ENCODE peak calls at places on chromosomes 16 and 17, in eight cellular contexts. One of them, this sample, is unnamed.

GRCh38 chr16:73066927-73067670 is 19.2 kb upstream of the ZFHX3 start:
- DNase-seq in BJ: no peak
- DNase-seq in HepG2: no peak
- DNase-seq in heart right ventricle: no peak
- DNase-seq in tibial nerve: no peak
- DNase-seq in neural crest cell: no peak
- DNase-seq in CD8-positive, alpha-beta T cell: no peak
- DNase-seq in Caco-2: no peak
- DNase-seq in this sample: no peak

GRCh38 chr16:62638964-62639861 is 603.0 kb upstream of the CDH8 start:
- DNase-seq in BJ: no peak
- DNase-seq in HepG2: no peak
- DNase-seq in heart right ventricle: no peak
- DNase-seq in tibial nerve: no peak
- DNase-seq in neural crest cell: no peak
- DNase-seq in CD8-positive, alpha-beta T cell: no peak
- DNase-seq in Caco-2: no peak
- DNase-seq in this sample: no peak

GRCh38 chr17:13385481-13385907 is 216.2 kb downstream of the HS3ST3A1 start:
- DNase-seq in BJ: no peak
- DNase-seq in HepG2: no peak
- DNase-seq in heart right ventricle: no peak
- DNase-seq in tibial nerve: peak; percentile 14
- DNase-seq in neural crest cell: no peak
- DNase-seq in CD8-positive, alpha-beta T cell: no peak
- DNase-seq in Caco-2: no peak
- DNase-seq in this sample: no peak

GRCh38 chr16:77066896-77067496 is 124.0 kb upstream of the MON1B start:
- DNase-seq in BJ: no peak
- DNase-seq in HepG2: no peak
- DNase-seq in heart right ventricle: peak; percentile 5
- DNase-seq in tibial nerve: no peak
- DNase-seq in neural crest cell: no peak
- DNase-seq in CD8-positive, alpha-beta T cell: no peak
- DNase-seq in Caco-2: no peak
- DNase-seq in this sample: no peak

GRCh38 chr16:75660726-75661302 is 13.2 kb downstream of the TERF2IP start:
- DNase-seq in BJ: no peak
- DNase-seq in HepG2: no peak
- DNase-seq in heart right ventricle: no peak
- DNase-seq in tibial nerve: no peak
- DNase-seq in neural crest cell: no peak
- DNase-seq in CD8-positive, alpha-beta T cell: no peak
- DNase-seq in Caco-2: no peak
- DNase-seq in this sample: no peak

GRCh38 chr17:28878981-28879380 is 18.6 kb downstream of the FLOT2 start:
- DNase-seq in BJ: no peak
- DNase-seq in HepG2: peak; percentile 57
- DNase-seq in heart right ventricle: no peak
- DNase-seq in tibial nerve: no peak
- DNase-seq in neural crest cell: no peak
- DNase-seq in CD8-positive, alpha-beta T cell: no peak
- DNase-seq in Caco-2: peak; percentile 82
- DNase-seq in this sample: no peak

GRCh38 chr17:33972756-33973155 is 282.3 kb upstream of the CCL2 start:
- DNase-seq in BJ: no peak
- DNase-seq in HepG2: no peak
- DNase-seq in heart right ventricle: no peak
- DNase-seq in tibial nerve: no peak
- DNase-seq in neural crest cell: no peak
- DNase-seq in CD8-positive, alpha-beta T cell: no peak
- DNase-seq in Caco-2: no peak
- DNase-seq in this sample: no peak

GRCh38 chr16:85019659-85020245 is 7.8 kb upstream of the KIAA0513 start:
- DNase-seq in BJ: no peak
- DNase-seq in HepG2: no peak
- DNase-seq in heart right ventricle: no peak
- DNase-seq in tibial nerve: no peak
- DNase-seq in neural crest cell: no peak
- DNase-seq in CD8-positive, alpha-beta T cell: no peak
- DNase-seq in Caco-2: no peak
- DNase-seq in this sample: no peak

GRCh38 chr17:30363715-30364202 is 15.0 kb upstream of the CPD start:
- DNase-seq in BJ: peak; percentile 78
- DNase-seq in HepG2: no peak
- DNase-seq in heart right ventricle: no peak
- DNase-seq in tibial nerve: no peak
- DNase-seq in neural crest cell: no peak
- DNase-seq in CD8-positive, alpha-beta T cell: peak; percentile 43
- DNase-seq in Caco-2: no peak
- DNase-seq in this sample: no peak

GRCh38 chr17:68204736-68205135 is 43.1 kb upstream of the AMZ2 start:
- DNase-seq in BJ: no peak
- DNase-seq in HepG2: no peak
- DNase-seq in heart right ventricle: no peak
- DNase-seq in tibial nerve: no peak
- DNase-seq in neural crest cell: no peak
- DNase-seq in CD8-positive, alpha-beta T cell: no peak
- DNase-seq in Caco-2: no peak
- DNase-seq in this sample: no peak

GRCh38 chr16:68739964-68740627 is 3.0 kb downstream of the CDH1 start:
- DNase-seq in BJ: no peak
- DNase-seq in HepG2: peak; percentile 90
- DNase-seq in heart right ventricle: no peak
- DNase-seq in tibial nerve: no peak
- DNase-seq in neural crest cell: no peak
- DNase-seq in CD8-positive, alpha-beta T cell: no peak
- DNase-seq in Caco-2: peak; percentile 83
- DNase-seq in this sample: no peak

GRCh38 chr16:29230671-29231091 is 175.8 kb downstream of the NPIPB11 start:
- DNase-seq in BJ: no peak
- DNase-seq in HepG2: no peak
- DNase-seq in heart right ventricle: no peak
- DNase-seq in tibial nerve: peak; percentile 3
- DNase-seq in neural crest cell: no peak
- DNase-seq in CD8-positive, alpha-beta T cell: no peak
- DNase-seq in Caco-2: no peak
- DNase-seq in this sample: no peak

GRCh38 chr16:30551781-30552180 is 6.4 kb downstream of the ZNF764 start:
- DNase-seq in BJ: no peak
- DNase-seq in HepG2: no peak
- DNase-seq in heart right ventricle: no peak
- DNase-seq in tibial nerve: no peak
- DNase-seq in neural crest cell: no peak
- DNase-seq in CD8-positive, alpha-beta T cell: no peak
- DNase-seq in Caco-2: no peak
- DNase-seq in this sample: no peak

GRCh38 chr17:60594747-60595146 is 5.2 kb upstream of the PPM1D start:
- DNase-seq in BJ: no peak
- DNase-seq in HepG2: no peak
- DNase-seq in heart right ventricle: no peak
- DNase-seq in tibial nerve: no peak
- DNase-seq in neural crest cell: no peak
- DNase-seq in CD8-positive, alpha-beta T cell: no peak
- DNase-seq in Caco-2: no peak
- DNase-seq in this sample: no peak

GRCh38 chr17:17693253-17693954 is 12.1 kb downstream of the RAI1 start:
- DNase-seq in BJ: no peak
- DNase-seq in HepG2: peak; percentile 88
- DNase-seq in heart right ventricle: no peak
- DNase-seq in tibial nerve: peak; percentile 27
- DNase-seq in neural crest cell: peak; percentile 54
- DNase-seq in CD8-positive, alpha-beta T cell: no peak
- DNase-seq in Caco-2: peak; percentile 73
- DNase-seq in this sample: no peak

GRCh38 chr17:78844301-78845005 is 3.8 kb upstream of the USP36 start:
- DNase-seq in BJ: no peak
- DNase-seq in HepG2: no peak
- DNase-seq in heart right ventricle: no peak
- DNase-seq in tibial nerve: no peak
- DNase-seq in neural crest cell: no peak
- DNase-seq in CD8-positive, alpha-beta T cell: no peak
- DNase-seq in Caco-2: no peak
- DNase-seq in this sample: no peak

GRCh38 chr17:39598635-39599005 is 9.1 kb downstream of the NEUROD2 start:
- DNase-seq in BJ: no peak
- DNase-seq in HepG2: no peak
- DNase-seq in heart right ventricle: no peak
- DNase-seq in tibial nerve: no peak
- DNase-seq in neural crest cell: no peak
- DNase-seq in CD8-positive, alpha-beta T cell: no peak
- DNase-seq in Caco-2: no peak
- DNase-seq in this sample: no peak

GRCh38 chr17:13500947-13501346 is 100.8 kb downstream of the HS3ST3A1 start:
- DNase-seq in BJ: no peak
- DNase-seq in HepG2: no peak
- DNase-seq in heart right ventricle: no peak
- DNase-seq in tibial nerve: no peak
- DNase-seq in neural crest cell: no peak
- DNase-seq in CD8-positive, alpha-beta T cell: no peak
- DNase-seq in Caco-2: no peak
- DNase-seq in this sample: no peak

GRCh38 chr16:83682858-83683235 is 124.9 kb upstream of the HSBP1 start:
- DNase-seq in BJ: no peak
- DNase-seq in HepG2: no peak
- DNase-seq in heart right ventricle: no peak
- DNase-seq in tibial nerve: no peak
- DNase-seq in neural crest cell: no peak
- DNase-seq in CD8-positive, alpha-beta T cell: no peak
- DNase-seq in Caco-2: no peak
- DNase-seq in this sample: no peak

GRCh38 chr17:8846768-8847211 is 20.7 kb downstream of the PIK3R6 start:
- DNase-seq in BJ: no peak
- DNase-seq in HepG2: peak; percentile 33
- DNase-seq in heart right ventricle: peak; percentile 54
- DNase-seq in tibial nerve: no peak
- DNase-seq in neural crest cell: no peak
- DNase-seq in CD8-positive, alpha-beta T cell: no peak
- DNase-seq in Caco-2: peak; percentile 20
- DNase-seq in this sample: no peak

GRCh38 chr17:81090361-81091133 is 55.6 kb downstream of the BAIAP2 start:
- DNase-seq in BJ: no peak
- DNase-seq in HepG2: no peak
- DNase-seq in heart right ventricle: no peak
- DNase-seq in tibial nerve: peak; percentile 53
- DNase-seq in neural crest cell: no peak
- DNase-seq in CD8-positive, alpha-beta T cell: no peak
- DNase-seq in Caco-2: peak; percentile 44
- DNase-seq in this sample: no peak

GRCh38 chr16:22008215-22009142 is 568 bp downstream of the MOSMO start:
- DNase-seq in BJ: no peak
- DNase-seq in HepG2: no peak
- DNase-seq in heart right ventricle: no peak
- DNase-seq in tibial nerve: no peak
- DNase-seq in neural crest cell: peak; percentile 36
- DNase-seq in CD8-positive, alpha-beta T cell: no peak
- DNase-seq in Caco-2: peak; percentile 29
- DNase-seq in this sample: no peak

DNA sequence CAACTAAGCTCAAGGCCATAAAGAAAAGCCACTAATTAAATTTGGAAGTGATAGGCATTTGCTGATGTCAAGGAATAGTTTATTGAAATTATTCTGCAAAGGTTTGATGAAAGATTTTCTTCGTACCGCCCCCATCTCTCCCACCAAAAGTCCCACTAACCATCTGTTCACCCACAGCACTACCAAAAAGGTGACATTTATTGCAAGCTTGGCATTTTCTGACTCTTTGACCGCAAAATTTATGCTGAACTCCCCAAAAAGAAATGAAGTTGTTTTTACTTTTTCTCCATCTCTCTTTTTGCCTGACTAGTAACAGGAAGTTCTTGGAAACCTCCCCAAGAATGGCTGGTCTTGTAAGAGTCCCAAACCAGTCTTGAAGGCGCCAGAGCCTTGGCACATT is 384.9 kb upstream of the SOX9 start:
- DNase-seq in BJ: no peak
- DNase-seq in HepG2: no peak
- DNase-seq in heart right ventricle: no peak
- DNase-seq in tibial nerve: no peak
- DNase-seq in neural crest cell: no peak
- DNase-seq in CD8-positive, alpha-beta T cell: no peak
- DNase-seq in Caco-2: no peak
- DNase-seq in this sample: no peak
- TF ChIP-seq CTCF in BJ: no peak
- TF ChIP-seq CTCF in HepG2: no peak
- TF ChIP-seq CTCF in heart right ventricle: no peak
- TF ChIP-seq CTCF in tibial nerve: no peak
- TF ChIP-seq CTCF in neural crest cell: no peak
- TF ChIP-seq CTCF in CD8-positive, alpha-beta T cell: no peak
- TF ChIP-seq CTCF in Caco-2: no peak
- TF ChIP-seq CTCF in this sample: no peak

GRCh38 chr17:42403150-42403549 is 14.9 kb upstream of the STAT3 start:
- DNase-seq in BJ: no peak
- DNase-seq in HepG2: no peak
- DNase-seq in heart right ventricle: no peak
- DNase-seq in tibial nerve: no peak
- DNase-seq in neural crest cell: no peak
- DNase-seq in CD8-positive, alpha-beta T cell: no peak
- DNase-seq in Caco-2: peak; percentile 47
- DNase-seq in this sample: peak; percentile 41
- TF ChIP-seq CTCF in BJ: no peak
- TF ChIP-seq CTCF in HepG2: peak; percentile 68
- TF ChIP-seq CTCF in heart right ventricle: peak; percentile 15
- TF ChIP-seq CTCF in tibial nerve: peak; percentile 5
- TF ChIP-seq CTCF in neural crest cell: peak; percentile 30
- TF ChIP-seq CTCF in CD8-positive, alpha-beta T cell: peak; percentile 25
- TF ChIP-seq CTCF in Caco-2: peak; percentile 20
- TF ChIP-seq CTCF in this sample: peak; percentile 82

DNA sequence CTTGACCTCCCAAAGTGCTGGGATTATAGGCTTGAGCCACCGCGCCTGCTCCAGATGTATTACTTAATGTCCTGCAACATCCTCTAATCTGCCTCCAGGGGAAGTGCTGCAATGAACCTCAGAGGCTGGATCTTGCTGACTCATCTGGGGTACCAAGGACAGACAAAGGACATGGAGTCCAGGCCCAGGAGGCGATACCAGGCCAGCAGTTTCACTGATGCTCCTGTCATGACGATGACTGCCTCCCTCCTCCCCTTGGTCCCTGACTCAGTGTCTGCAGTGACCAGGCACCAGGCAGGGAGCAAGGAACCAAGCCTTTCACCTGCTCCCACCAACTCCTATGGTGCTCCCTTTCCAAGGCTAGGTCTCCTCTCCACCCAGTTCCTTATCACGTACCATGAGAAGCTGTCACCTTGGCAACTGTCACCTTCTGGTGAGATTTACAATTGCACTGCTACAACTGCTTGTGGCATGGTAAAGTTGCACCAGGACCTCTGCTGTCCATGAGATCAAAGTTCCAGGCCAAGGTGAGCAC is 21.6 kb upstream of the PHOSPHO1 start:
- DNase-seq in BJ: no peak
- DNase-seq in HepG2: peak; percentile 42
- DNase-seq in heart right ventricle: no peak
- DNase-seq in tibial nerve: no peak
- DNase-seq in neural crest cell: no peak
- DNase-seq in CD8-positive, alpha-beta T cell: no peak
- DNase-seq in Caco-2: peak; percentile 51
- DNase-seq in this sample: no peak
- TF ChIP-seq CTCF in BJ: no peak
- TF ChIP-seq CTCF in HepG2: no peak
- TF ChIP-seq CTCF in heart right ventricle: no peak
- TF ChIP-seq CTCF in tibial nerve: no peak
- TF ChIP-seq CTCF in neural crest cell: no peak
- TF ChIP-seq CTCF in CD8-positive, alpha-beta T cell: no peak
- TF ChIP-seq CTCF in Caco-2: peak; percentile 45
- TF ChIP-seq CTCF in this sample: no peak

GRCh38 chr17:1908699-1909309 is 79.0 kb downstream of the RPA1 start:
- DNase-seq in BJ: peak; percentile 14
- DNase-seq in HepG2: peak; percentile 72
- DNase-seq in heart right ventricle: peak; percentile 76
- DNase-seq in tibial nerve: peak; percentile 79
- DNase-seq in neural crest cell: peak; percentile 65
- DNase-seq in CD8-positive, alpha-beta T cell: no peak
- DNase-seq in Caco-2: peak; percentile 81
- DNase-seq in this sample: no peak
- TF ChIP-seq CTCF in BJ: peak; percentile 79
- TF ChIP-seq CTCF in HepG2: peak; percentile 89
- TF ChIP-seq CTCF in heart right ventricle: peak; percentile 85
- TF ChIP-seq CTCF in tibial nerve: peak; percentile 45
- TF ChIP-seq CTCF in neural crest cell: peak; percentile 83
- TF ChIP-seq CTCF in CD8-positive, alpha-beta T cell: no peak
- TF ChIP-seq CTCF in Caco-2: peak; percentile 83
- TF ChIP-seq CTCF in this sample: peak; percentile 48

This sample was measured in D721Med.